ENCODE peak calls at places on chromosomes 13 and 19, in six cellular contexts. R is SK-N-SH, L is HCT116, E is GM12878, P is K562, Y is H1. B is an unnamed sample.

GRCh38 chr13:49497272-49497671 is 1.5 kb downstream of the PHF11 start:
- DNase-seq in L (no peak), Y (no peak), E (no peak), R (no peak), P (no peak), B (no peak)

GRCh38 chr13:23965346-23965745 is 68.0 kb upstream of the C1QTNF9B start:
- DNase-seq in P (no peak), R (no peak), L (no peak), Y (no peak), E (no peak), B (no peak)

GRCh38 chr13:90008707-90009149 is 1338.8 kb upstream of the MIR17HG start:
- DNase-seq in L (no peak), P (no peak), E (no peak), R (no peak), Y (peak), B (no peak)

GRCh38 chr13:37395544-37395943 is 203.0 kb downstream of the POSTN start:
- DNase-seq in R (no peak), L (no peak), E (no peak), Y (no peak), P (no peak), B (no peak)

GRCh38 chr13:83340170-83340569 is 542.1 kb downstream of the SLITRK1 start:
- DNase-seq in P (no peak), R (no peak), Y (no peak), E (no peak), L (no peak), B (peak)

GRCh38 chr19:28217064-28217463 is 995.9 kb downstream of the UQCRFS1 start:
- DNase-seq in E (no peak), Y (peak), P (no peak), L (no peak), R (no peak), B (no peak)

GRCh38 chr19:13334801-13335481 is 171.3 kb downstream of the CACNA1A start:
- DNase-seq in R (no peak), E (no peak), Y (no peak), P (no peak), L (peak), B (no peak)

GRCh38 chr13:42968906-42969305 is 23.1 kb downstream of the EPSTI1 start:
- DNase-seq in E (no peak), Y (peak), P (no peak), L (no peak), R (no peak), B (peak)

GRCh38 chr19:18053571-18054219 is 33.0 kb downstream of the IL12RB1 start:
- DNase-seq in R (no peak), Y (no peak), L (no peak), E (no peak), P (no peak), B (no peak)

GRCh38 chr19:43446746-43447489 is 18.5 kb downstream of the LYPD3 start:
- DNase-seq in R (peak), E (no peak), Y (peak), L (peak), P (peak), B (peak)

GRCh38 chr19:45632468-45633196 is 6.6 kb downstream of the EML2 start:
- DNase-seq in Y (peak), L (peak), E (no peak), R (peak), P (peak), B (peak)

GRCh38 chr19:8831832-8832131 is 322 bp downstream of the ZNF558 start:
- DNase-seq in R (no peak), L (no peak), E (no peak), Y (peak), P (no peak), B (peak)

GRCh38 chr13:41827507-41828213 is 133.2 kb downstream of the VWA8 start:
- DNase-seq in R (no peak), L (peak), P (no peak), E (no peak), Y (no peak), B (no peak)

GRCh38 chr19:6057651-6058365 is 52.5 kb downstream of the RFX2 start:
- DNase-seq in R (no peak), L (no peak), Y (no peak), E (no peak), P (no peak), B (no peak)

GRCh38 chr13:83153833-83154232 is 728.4 kb downstream of the SLITRK1 start:
- DNase-seq in P (no peak), Y (no peak), R (no peak), E (no peak), L (no peak), B (peak)

GRCh38 chr19:1156830-1157615 is 17.0 kb downstream of the SBNO2 start:
- DNase-seq in P (no peak), E (no peak), Y (no peak), R (no peak), L (no peak), B (no peak)

GRCh38 chr13:50323440-50324070 is 308.3 kb downstream of the KCNRG start:
- DNase-seq in L (peak), Y (no peak), R (no peak), E (no peak), P (no peak), B (no peak)

GRCh38 chr19:57165846-57166245 is 1.4 kb downstream of the DUXA start:
- DNase-seq in E (no peak), P (no peak), L (no peak), Y (no peak), R (no peak), B (no peak)

GRCh38 chr13:108961542-108962125 is 332.2 kb downstream of the MYO16 start:
- DNase-seq in Y (no peak), R (peak), L (peak), E (peak), P (peak), B (no peak)

GRCh38 chr19:29324717-29325116 is 111.8 kb upstream of the UQCRFS1 start:
- DNase-seq in L (no peak), R (no peak), P (no peak), Y (no peak), E (no peak), B (no peak)

GRCh38 chr13:78121459-78122348 is 203.1 kb upstream of the EDNRB start:
- DNase-seq in L (peak), R (peak), E (peak), P (peak), Y (peak), B (no peak)

GRCh38 chr19:37172368-37173366 is at the start of gene ZNF585A:
- DNase-seq in E (peak), R (peak), P (peak), L (peak), Y (peak), B (peak)

GRCh38 chr19:47865166-47865565 is 6.1 kb downstream of the TPRX2 start:
- DNase-seq in P (no peak), R (no peak), E (no peak), L (no peak), Y (no peak), B (no peak)

GRCh38 chr13:48398450-48399095 is 14.3 kb downstream of the LPAR6 start:
- DNase-seq in P (no peak), Y (no peak), R (no peak), L (no peak), E (no peak), B (no peak)

GRCh38 chr13:111531505-111531904 is 211.1 kb downstream of the TEX29 start:
- DNase-seq in R (no peak), L (peak), E (no peak), P (no peak), Y (no peak), B (no peak)

GRCh38 chr19:39024875-39025641 is 7.3 kb downstream of the FBXO27 start:
- DNase-seq in L (no peak), P (peak), Y (no peak), E (no peak), R (no peak), B (no peak)

GRCh38 chr13:18991054-18991453 is 190.6 kb downstream of the TUBA3C start:
- DNase-seq in P (no peak), E (no peak), L (no peak), Y (no peak), R (no peak), B (no peak)

GRCh38 chr13:67574320-67575233 is 344.4 kb upstream of the PCDH9 start:
- DNase-seq in L (no peak), E (no peak), P (no peak), Y (no peak), R (no peak), B (peak)

GRCh38 chr13:39023761-39024160 is 14.1 kb downstream of the PROSER1 start:
- DNase-seq in Y (no peak), R (no peak), P (no peak), E (no peak), L (no peak), B (no peak)

GRCh38 chr13:40385858-40386180 is 280.6 kb downstream of the FOXO1 start:
- DNase-seq in L (no peak), Y (peak), E (no peak), P (no peak), R (no peak), B (no peak)

GRCh38 chr13:25874907-25875306 is 176.9 kb downstream of the SHISA2 start:
- DNase-seq in L (no peak), P (no peak), Y (no peak), E (no peak), R (no peak), B (no peak)

GRCh38 chr19:41570639-41571112 is 5.3 kb upstream of the CEACAM21 start:
- DNase-seq in R (peak), Y (peak), L (peak), P (peak), E (no peak), B (no peak)

GRCh38 chr13:113631341-113632095 is 26.5 kb downstream of the ATP4B start:
- DNase-seq in P (no peak), R (no peak), L (no peak), E (no peak), Y (no peak), B (no peak)

DNA sequence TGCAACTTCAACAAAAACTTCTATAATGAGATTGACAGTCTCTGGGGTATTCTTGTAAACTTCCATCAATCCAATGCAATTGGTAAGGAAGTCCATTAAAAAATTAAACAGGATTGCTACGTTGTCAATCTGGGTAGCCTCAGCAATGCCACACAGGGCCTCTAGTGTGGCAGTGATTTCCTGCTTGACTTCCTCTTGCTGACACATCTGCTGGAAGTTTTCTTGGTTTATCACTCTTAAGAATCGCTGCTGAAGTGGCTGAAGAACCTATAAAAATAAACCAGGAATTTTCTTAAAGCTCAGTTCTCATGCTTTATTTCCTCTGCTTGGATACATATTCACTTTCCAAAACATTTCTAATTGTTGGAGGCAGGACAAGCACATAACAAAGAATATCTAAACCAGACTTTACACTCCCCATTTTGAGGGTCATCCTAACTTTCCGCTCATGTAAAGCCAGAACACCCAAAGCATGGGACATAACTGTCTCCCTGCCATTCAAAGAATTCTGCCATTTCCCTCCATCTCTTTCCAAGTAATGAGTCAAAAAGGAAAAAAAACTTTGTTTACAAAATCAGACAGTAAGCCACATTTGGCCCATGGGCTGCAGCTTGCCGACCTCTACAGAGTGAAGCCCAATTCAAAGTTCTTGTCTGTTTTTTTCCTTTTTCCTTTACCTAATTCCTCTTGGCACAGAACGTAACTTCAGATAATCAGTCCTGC is 23.2 kb upstream of the EEF1AKMT1 start:
- DNase-seq in L (no peak), R (no peak), E (no peak), Y (no peak), P (no peak), B (no peak)
- TF ChIP-seq JUND in L (no peak), R (no peak), E (no peak), Y (no peak), P (no peak), B (no peak)

GRCh38 chr13:45361596-45362206 is 20.7 kb upstream of the TPT1 start:
- DNase-seq in R (no peak), E (no peak), P (peak), L (peak), Y (no peak), B (no peak)
- TF ChIP-seq JUND in R (no peak), E (no peak), P (peak), L (no peak), Y (no peak), B (no peak)

DNA sequence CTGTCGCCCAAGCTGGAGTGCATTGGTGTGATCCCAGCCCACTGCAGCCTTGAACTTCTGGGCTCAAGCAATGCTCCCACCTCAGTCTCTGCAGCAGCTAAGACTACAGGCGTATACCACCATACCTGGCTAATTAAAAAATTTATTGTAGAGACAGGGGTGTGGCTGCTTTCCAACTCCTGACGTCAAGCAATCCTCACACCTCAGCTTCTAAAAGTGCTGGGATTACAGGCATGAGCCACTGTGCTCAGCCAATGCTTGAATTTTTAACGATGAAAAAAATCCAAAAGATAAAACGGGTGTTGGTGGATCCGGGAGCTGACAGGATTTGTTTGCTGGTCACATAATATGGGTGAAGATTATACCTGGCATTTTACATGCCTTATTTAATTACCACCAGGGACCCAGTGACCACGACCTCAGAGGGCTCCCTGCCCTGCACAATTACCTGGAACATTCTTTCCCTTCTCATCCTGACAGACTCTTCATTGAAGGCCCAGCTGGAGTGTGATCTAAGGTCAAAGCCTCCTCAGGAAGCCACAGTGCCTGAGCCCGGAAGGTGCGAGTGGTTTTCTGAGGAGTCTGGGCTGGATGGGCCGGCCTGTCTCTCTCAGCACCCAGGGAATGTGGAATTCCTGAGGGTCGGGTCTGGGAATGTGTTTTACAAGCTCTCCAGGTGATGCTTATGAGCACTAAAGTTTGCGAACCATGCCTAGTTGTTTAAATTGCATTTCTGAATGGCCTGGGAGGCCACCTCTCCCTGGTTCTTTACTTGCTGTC is 193.3 kb downstream of the USP12 start:
- DNase-seq in E (no peak), R (no peak), L (no peak), P (no peak), Y (no peak), B (peak)
- TF ChIP-seq JUND in E (no peak), R (no peak), L (no peak), P (no peak), Y (no peak), B (no peak)

GRCh38 chr13:33004454-33004853 is 11.8 kb upstream of the KL start:
- DNase-seq in P (no peak), L (no peak), Y (no peak), E (no peak), R (no peak), B (no peak)
- TF ChIP-seq JUND in P (no peak), L (no peak), Y (no peak), E (no peak), R (no peak), B (no peak)

DNA sequence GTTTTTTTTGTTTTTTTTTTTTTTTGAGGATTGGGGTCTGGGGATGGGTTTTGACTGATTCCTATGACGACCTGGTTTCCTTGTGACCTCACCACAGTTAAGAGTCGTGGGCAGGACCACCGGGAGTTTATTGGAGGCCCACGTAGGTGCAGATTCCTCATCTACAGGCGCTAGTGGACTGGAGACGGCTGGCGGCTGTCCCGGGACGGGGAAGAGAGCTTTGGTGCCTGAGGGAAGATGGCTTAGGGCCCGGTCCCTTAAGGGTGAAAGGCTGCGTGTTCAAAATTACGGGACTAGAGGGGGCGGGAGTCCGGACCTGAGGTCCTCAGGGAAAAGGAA is 679 bp upstream of the TEAD2 start:
- DNase-seq in P (no peak), R (peak), E (no peak), Y (no peak), L (no peak), B (peak)
- TF ChIP-seq JUND in P (no peak), R (no peak), E (no peak), Y (no peak), L (no peak), B (no peak)

GRCh38 chr19:32824906-32825608 is 44.5 kb downstream of the SLC7A9 start:
- DNase-seq in L (no peak), Y (no peak), E (no peak), P (no peak), R (no peak), B (no peak)
- TF ChIP-seq JUND in L (no peak), Y (no peak), E (no peak), P (no peak), R (no peak), B (no peak)

DNA sequence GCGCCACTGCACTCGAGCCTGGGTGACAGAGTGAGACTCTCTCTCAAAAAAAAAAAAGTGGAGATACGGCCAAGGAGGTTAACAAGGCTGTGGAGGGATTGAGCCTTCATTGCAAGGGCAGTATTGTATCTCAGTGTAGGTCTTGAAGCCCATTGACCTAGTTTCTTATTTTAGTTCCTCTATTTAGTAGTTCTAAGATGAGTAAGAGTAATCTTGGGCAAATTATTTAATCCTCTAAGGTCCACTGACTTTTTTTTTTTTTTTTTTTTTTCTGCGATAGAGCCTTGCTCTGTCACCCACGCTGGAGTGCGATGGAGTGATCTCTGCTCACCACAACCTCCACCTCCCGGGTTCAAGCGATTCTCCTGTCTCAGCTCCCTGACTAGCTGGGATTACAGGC is 14.3 kb upstream of the ILF3 start:
- DNase-seq in E (peak), L (no peak), P (no peak), R (no peak), Y (no peak), B (no peak)
- TF ChIP-seq JUND in E (no peak), L (no peak), P (no peak), R (no peak), Y (no peak), B (no peak)

DNA sequence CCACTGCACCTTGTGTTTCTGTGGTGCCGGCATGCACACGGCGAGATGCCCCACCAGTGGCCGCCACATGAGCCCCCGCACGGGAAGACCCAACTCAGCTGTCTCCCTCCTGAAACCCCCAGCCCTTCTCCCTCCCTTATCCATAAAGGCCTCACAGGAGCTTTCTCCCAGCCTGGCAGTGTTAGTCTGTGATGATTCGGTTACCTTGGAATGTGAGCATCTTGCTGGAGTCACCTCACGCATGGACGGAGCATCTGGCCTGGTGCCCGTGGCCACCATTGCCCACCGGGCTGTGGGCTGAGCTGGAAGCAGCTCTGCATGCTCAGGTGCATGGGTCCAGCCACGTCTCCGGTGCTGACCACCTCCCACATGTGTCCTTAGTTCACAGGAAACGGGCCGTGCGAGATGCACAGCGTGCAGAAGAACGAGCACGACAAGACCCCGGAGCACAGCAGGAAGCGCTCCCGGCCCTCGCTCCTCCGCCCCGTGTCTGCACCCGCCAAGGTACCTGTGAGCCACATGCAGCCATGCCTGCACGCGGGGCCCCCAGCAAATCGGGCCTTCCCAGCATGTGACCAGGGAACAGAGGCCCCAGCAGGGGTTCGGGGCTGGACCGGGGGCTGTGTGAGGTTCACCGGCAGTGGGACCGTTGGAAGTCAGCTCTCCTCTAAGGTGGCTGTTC is 22.0 kb downstream of the SIN3B start:
- DNase-seq in Y (no peak), E (no peak), R (no peak), P (no peak), L (no peak), B (no peak)
- TF ChIP-seq JUND in Y (no peak), E (no peak), R (peak), P (no peak), L (no peak), B (no peak)